ENCODE peak calls at places on chromosomes 12 and 14, in seven cellular contexts. F, P, J, X, G, U and R are unnamed samples. For H3K9me3, the result is how much of the 10 kb centered on the place peaks cover.

GRCh38 chr14:100825691-100826331 is at the start of gene MEG3:
- DNase-seq in P (peak), J (peak), G (no peak), F (peak), X (peak), U (peak), R (no peak)

GRCh38 chr12:6312529-6313325 is 2.2 kb downstream of the PLEKHG6 start:
- DNase-seq in X (peak), G (peak), P (peak), F (no peak), J (no peak), U (no peak), R (no peak)

GRCh38 chr12:112801055-112801454 is 9.5 kb downstream of the RPH3A start:
- DNase-seq in G (no peak), X (no peak), F (no peak), J (no peak), P (no peak), U (no peak), R (no peak)

GRCh38 chr14:50864237-50864636 is 7.6 kb upstream of the ABHD12B start:
- DNase-seq in P (no peak), X (no peak), J (no peak), U (no peak), G (no peak), F (no peak), R (no peak)

GRCh38 chr14:74083784-74084276 is 423 bp downstream of the ALDH6A1 start:
- DNase-seq in F (no peak), J (no peak), P (no peak), X (no peak), U (no peak), G (no peak), R (no peak)

GRCh38 chr14:61064210-61064609 is 83.2 kb downstream of the SLC38A6 start:
- DNase-seq in J (no peak), P (no peak), X (no peak), G (no peak), F (no peak), U (no peak), R (no peak)

GRCh38 chr14:61742383-61742782 is 19.8 kb upstream of the SNAPC1 start:
- DNase-seq in G (no peak), U (no peak), J (no peak), F (no peak), P (no peak), X (no peak), R (no peak)

GRCh38 chr14:61616524-61617185 is 78.7 kb upstream of the HIF1A start:
- DNase-seq in F (no peak), X (no peak), P (no peak), J (no peak), G (no peak), U (no peak), R (no peak)

GRCh38 chr14:91242635-91243034 is 1.9 kb downstream of the GPR68 start:
- DNase-seq in J (no peak), F (no peak), G (no peak), X (no peak), P (no peak), U (no peak), R (no peak)

GRCh38 chr12:108728820-108729611 is 2.3 kb downstream of the CORO1C start:
- DNase-seq in P (no peak), G (no peak), X (no peak), J (no peak), U (no peak), F (no peak), R (no peak)

GRCh38 chr12:27226319-27226984 is 17.6 kb upstream of the STK38L start:
- DNase-seq in P (no peak), G (peak), J (no peak), U (no peak), F (peak), X (no peak), R (no peak)

GRCh38 chr14:104895207-104895785 is 29.4 kb upstream of the PLD4 start:
- DNase-seq in U (peak), F (peak), X (peak), G (no peak), P (no peak), J (no peak), R (no peak)

GRCh38 chr12:112096667-112097066 is 11.9 kb downstream of the NAA25 start:
- DNase-seq in J (peak), F (no peak), U (no peak), P (no peak), X (no peak), G (no peak), R (no peak)

GRCh38 chr12:93848453-93849120 is 171.4 kb downstream of the CRADD start:
- DNase-seq in X (no peak), F (no peak), J (no peak), G (no peak), P (no peak), U (no peak), R (no peak)

GRCh38 chr12:117189725-117190209 is 503 bp downstream of the FBXO21 start:
- DNase-seq in J (peak), G (peak), U (peak), X (peak), F (no peak), P (peak), R (no peak)

GRCh38 chr12:111753144-111753881 is 13.4 kb upstream of the ALDH2 start:
- DNase-seq in P (peak), F (peak), X (peak), U (peak), J (peak), G (peak), R (no peak)

GRCh38 chr14:35964736-35965135 is 138.6 kb downstream of the BRMS1L start:
- DNase-seq in J (no peak), P (no peak), G (no peak), F (no peak), U (no peak), X (no peak), R (no peak)

GRCh38 chr14:35965425-35965824 is 139.3 kb downstream of the BRMS1L start:
- DNase-seq in X (no peak), J (no peak), P (no peak), F (no peak), U (no peak), G (peak), R (no peak)

GRCh38 chr14:35959835-35960234 is 133.7 kb downstream of the BRMS1L start:
- DNase-seq in P (no peak), G (no peak), F (no peak), X (no peak), U (no peak), J (peak), R (no peak)

GRCh38 chr14:35961697-35962274 is 135.6 kb downstream of the BRMS1L start:
- DNase-seq in U (no peak), G (no peak), F (no peak), P (no peak), J (no peak), X (no peak), R (no peak)

DNA sequence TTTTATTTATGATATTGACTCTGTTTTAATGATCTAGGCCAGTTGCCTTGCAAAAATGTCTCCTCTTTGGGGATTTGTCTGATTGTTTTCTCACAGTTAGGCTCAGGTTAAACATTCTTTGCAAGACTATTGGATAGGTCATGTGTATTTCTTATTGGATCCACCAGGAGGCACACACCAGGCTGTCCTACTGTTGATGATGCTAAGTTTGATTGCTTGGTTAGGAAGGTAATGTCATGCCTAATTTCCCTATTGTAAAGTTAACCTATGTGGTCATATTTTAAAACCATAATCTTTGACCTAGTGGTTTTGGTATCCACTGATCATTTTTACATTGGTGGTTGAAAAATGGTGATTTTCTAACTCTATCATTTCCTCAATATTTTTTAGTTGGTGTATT is 137.1 kb downstream of the BRMS1L start:
- DNase-seq in P (no peak), F (no peak), U (no peak), G (peak), J (peak), X (no peak), R (no peak)
- TF ChIP-seq CTCF in P (no peak), F (no peak), U (no peak), G (peak), J (peak), X (no peak), R (no peak)

GRCh38 chr12:132965796-132966195 is 9.7 kb upstream of the ZNF605 start:
- DNase-seq in X (no peak), J (no peak), P (no peak), U (no peak), G (no peak), F (no peak), R (no peak)

GRCh38 chr12:132972374-132972773 is 13.8 kb upstream of the ZNF26 start:
- DNase-seq in J (no peak), F (no peak), G (no peak), X (no peak), P (no peak), U (no peak), R (no peak)

GRCh38 chr12:132966676-132967415 is 10.7 kb upstream of the ZNF605 start:
- DNase-seq in G (no peak), J (no peak), U (no peak), P (no peak), X (no peak), F (no peak), R (no peak)

GRCh38 chr12:132967736-132968135 is 11.6 kb upstream of the ZNF605 start:
- DNase-seq in G (no peak), F (no peak), J (no peak), X (no peak), P (no peak), U (no peak), R (no peak)
- H3K9me3 ChIP-seq in G (under half), F (under half), J (half or more), X (under half), P (under half), U (under half), R (under half)

GRCh38 chr12:38555620-38556596 is 239.3 kb downstream of the ALG10B start:
- DNase-seq in F (no peak), J (peak), G (no peak), P (no peak), U (no peak), X (no peak), R (no peak)
- H3K4me3 ChIP-seq in F (no peak), J (no peak), G (no peak), P (no peak), U (no peak), X (no peak), R (no peak)

GRCh38 chr12:130481392-130481879 is 143.7 kb downstream of the PIWIL1 start:
- DNase-seq in P (no peak), G (no peak), F (no peak), U (no peak), X (peak), J (no peak), R (no peak)
- TF ChIP-seq CTCF in P (no peak), G (no peak), F (no peak), U (no peak), X (no peak), J (no peak), R (no peak)

DNA sequence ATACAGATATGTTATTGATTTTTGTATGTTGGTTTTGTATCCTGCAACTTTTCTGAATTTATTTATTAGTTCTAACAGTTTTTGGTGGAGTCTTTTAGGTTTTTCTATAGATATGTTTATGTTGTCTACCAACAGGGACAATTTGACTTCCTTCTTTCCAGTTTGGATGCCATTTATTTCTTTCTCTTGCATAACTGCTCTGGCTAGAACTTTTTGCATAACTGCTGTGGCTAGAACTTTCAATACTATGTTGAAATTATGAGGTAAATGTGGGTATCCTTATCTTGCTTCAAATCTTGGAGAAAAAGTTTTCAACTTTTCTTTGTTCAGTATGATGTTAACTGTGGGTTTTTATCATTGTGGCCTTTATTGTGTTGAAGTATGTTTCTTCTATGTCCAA is 39.9 kb upstream of the PLBD1 start:
- DNase-seq in P (no peak), F (no peak), X (no peak), U (no peak), G (no peak), J (no peak), R (no peak)
- H3K9me3 ChIP-seq in P (under half), F (under half), X (under half), U (under half), G (under half), J (under half), R (under half)

DNA sequence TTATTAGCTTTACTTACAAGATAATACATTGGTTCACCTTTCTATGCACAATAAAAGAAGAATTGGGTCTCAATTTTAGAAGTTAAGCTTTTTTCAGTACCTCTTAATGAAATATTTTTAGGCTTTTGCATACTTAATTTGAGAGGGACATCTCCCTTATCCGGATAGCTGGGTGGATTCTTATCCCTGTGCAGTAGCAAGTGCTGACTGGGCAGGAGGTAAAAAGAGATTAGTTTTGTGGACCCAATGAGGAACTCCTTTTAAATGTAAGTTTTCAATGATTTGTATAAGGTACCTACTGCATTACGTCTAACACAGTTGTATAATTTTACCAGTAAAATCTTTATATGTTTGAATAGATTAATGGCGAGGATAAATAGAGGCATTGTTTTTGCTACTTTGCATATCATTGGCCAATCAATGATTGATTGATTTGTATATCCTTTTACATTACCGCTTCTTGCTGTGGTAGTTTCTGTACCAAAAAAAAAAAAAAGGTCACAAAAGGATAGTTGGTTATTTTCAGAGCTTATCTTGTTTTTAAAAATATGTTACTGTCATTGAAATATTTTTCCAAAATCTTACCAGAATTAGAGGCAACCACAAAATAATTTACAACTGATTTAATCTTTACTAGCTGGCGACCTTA is 2.2 kb downstream of the CPSF6 start:
- DNase-seq in F (no peak), U (no peak), X (no peak), G (no peak), P (no peak), J (no peak), R (no peak)
- H3K4me3 ChIP-seq in F (no peak), U (peak), X (peak), G (peak), P (no peak), J (peak), R (peak)

GRCh38 chr12:123928274-123928865 is 44.3 kb downstream of the CCDC92 start:
- DNase-seq in U (no peak), J (no peak), G (no peak), F (no peak), X (peak), P (no peak), R (no peak)
- TF ChIP-seq CTCF in U (no peak), J (no peak), G (no peak), F (no peak), X (no peak), P (no peak), R (no peak)

GRCh38 chr14:30928462-30928861 is 54.1 kb downstream of the COCH start:
- DNase-seq in G (no peak), J (no peak), P (no peak), U (no peak), F (no peak), X (no peak), R (no peak)
- H3K9me3 ChIP-seq in G (under half), J (under half), P (under half), U (under half), F (under half), X (under half), R (under half)